ENCODE peak calls at places on chromosomes 11 and 22, in eight cellular contexts. One of them, this sample, is unnamed.

GRCh38 chr11:40338739-40339138 is 1120.7 kb downstream of the LRRC4C start:
- DNase-seq in pancreas: no peak
- DNase-seq in non-pigmented ciliary epithelial cell: peak
- DNase-seq in stimulated activated naive CD8-positive, alpha-beta T cell treated with anti-CD3 and anti-CD28 coated beads, Interleukin-15, Interleukin-2, amounts not matched to agents 100 U/mL and 50 U/mL, for 24 hours: no peak
- DNase-seq in neural progenitor cell: no peak
- DNase-seq in iPS-NIHi11: no peak
- DNase-seq in mesenchymal stem cell: peak
- DNase-seq in BJ: peak
- DNase-seq in this sample: no peak

GRCh38 chr11:2678396-2678795 is 21.4 kb downstream of the KCNQ1OT1 start:
- DNase-seq in iPS-NIHi11: no peak
- DNase-seq in stimulated activated naive CD8-positive, alpha-beta T cell treated with anti-CD3 and anti-CD28 coated beads, Interleukin-15, Interleukin-2, amounts not matched to agents 100 U/mL and 50 U/mL, for 24 hours: no peak
- DNase-seq in pancreas: no peak
- DNase-seq in BJ: no peak
- DNase-seq in non-pigmented ciliary epithelial cell: no peak
- DNase-seq in neural progenitor cell: no peak
- DNase-seq in mesenchymal stem cell: peak
- DNase-seq in this sample: no peak

GRCh38 chr11:12377106-12377823 is at the start of gene PARVA:
- DNase-seq in stimulated activated naive CD8-positive, alpha-beta T cell treated with anti-CD3 and anti-CD28 coated beads, Interleukin-15, Interleukin-2, amounts not matched to agents 100 U/mL and 50 U/mL, for 24 hours: no peak
- DNase-seq in BJ: no peak
- DNase-seq in iPS-NIHi11: peak
- DNase-seq in non-pigmented ciliary epithelial cell: no peak
- DNase-seq in mesenchymal stem cell: peak
- DNase-seq in pancreas: peak
- DNase-seq in neural progenitor cell: peak
- DNase-seq in this sample: peak

GRCh38 chr22:37999640-38000272 is 15.4 kb upstream of the SOX10 start:
- DNase-seq in pancreas: no peak
- DNase-seq in BJ: no peak
- DNase-seq in mesenchymal stem cell: peak
- DNase-seq in iPS-NIHi11: peak
- DNase-seq in neural progenitor cell: no peak
- DNase-seq in stimulated activated naive CD8-positive, alpha-beta T cell treated with anti-CD3 and anti-CD28 coated beads, Interleukin-15, Interleukin-2, amounts not matched to agents 100 U/mL and 50 U/mL, for 24 hours: no peak
- DNase-seq in non-pigmented ciliary epithelial cell: peak
- DNase-seq in this sample: peak

GRCh38 chr11:83088965-83089364 is 17.3 kb upstream of the RAB30 start:
- DNase-seq in BJ: no peak
- DNase-seq in pancreas: no peak
- DNase-seq in non-pigmented ciliary epithelial cell: no peak
- DNase-seq in mesenchymal stem cell: no peak
- DNase-seq in neural progenitor cell: no peak
- DNase-seq in stimulated activated naive CD8-positive, alpha-beta T cell treated with anti-CD3 and anti-CD28 coated beads, Interleukin-15, Interleukin-2, amounts not matched to agents 100 U/mL and 50 U/mL, for 24 hours: no peak
- DNase-seq in iPS-NIHi11: no peak
- DNase-seq in this sample: no peak

GRCh38 chr11:280762-281485 is 2.7 kb downstream of the NLRP6 start:
- DNase-seq in BJ: no peak
- DNase-seq in neural progenitor cell: no peak
- DNase-seq in pancreas: no peak
- DNase-seq in iPS-NIHi11: no peak
- DNase-seq in stimulated activated naive CD8-positive, alpha-beta T cell treated with anti-CD3 and anti-CD28 coated beads, Interleukin-15, Interleukin-2, amounts not matched to agents 100 U/mL and 50 U/mL, for 24 hours: peak
- DNase-seq in mesenchymal stem cell: no peak
- DNase-seq in non-pigmented ciliary epithelial cell: no peak
- DNase-seq in this sample: no peak

GRCh38 chr11:43462359-43462758 is 103.6 kb downstream of the TTC17 start:
- DNase-seq in stimulated activated naive CD8-positive, alpha-beta T cell treated with anti-CD3 and anti-CD28 coated beads, Interleukin-15, Interleukin-2, amounts not matched to agents 100 U/mL and 50 U/mL, for 24 hours: no peak
- DNase-seq in neural progenitor cell: no peak
- DNase-seq in iPS-NIHi11: no peak
- DNase-seq in pancreas: no peak
- DNase-seq in non-pigmented ciliary epithelial cell: no peak
- DNase-seq in mesenchymal stem cell: no peak
- DNase-seq in BJ: no peak
- DNase-seq in this sample: no peak

GRCh38 chr11:31955838-31956237 is 135.0 kb upstream of the RCN1 start:
- DNase-seq in mesenchymal stem cell: no peak
- DNase-seq in iPS-NIHi11: no peak
- DNase-seq in neural progenitor cell: no peak
- DNase-seq in pancreas: no peak
- DNase-seq in non-pigmented ciliary epithelial cell: no peak
- DNase-seq in BJ: no peak
- DNase-seq in stimulated activated naive CD8-positive, alpha-beta T cell treated with anti-CD3 and anti-CD28 coated beads, Interleukin-15, Interleukin-2, amounts not matched to agents 100 U/mL and 50 U/mL, for 24 hours: no peak
- DNase-seq in this sample: no peak

GRCh38 chr22:27828214-27828587 is 26.6 kb upstream of the MN1 start:
- DNase-seq in non-pigmented ciliary epithelial cell: no peak
- DNase-seq in mesenchymal stem cell: no peak
- DNase-seq in stimulated activated naive CD8-positive, alpha-beta T cell treated with anti-CD3 and anti-CD28 coated beads, Interleukin-15, Interleukin-2, amounts not matched to agents 100 U/mL and 50 U/mL, for 24 hours: no peak
- DNase-seq in pancreas: no peak
- DNase-seq in iPS-NIHi11: no peak
- DNase-seq in neural progenitor cell: no peak
- DNase-seq in BJ: no peak
- DNase-seq in this sample: no peak

GRCh38 chr11:134223066-134223465 is 701 bp downstream of the NCAPD3 start:
- DNase-seq in stimulated activated naive CD8-positive, alpha-beta T cell treated with anti-CD3 and anti-CD28 coated beads, Interleukin-15, Interleukin-2, amounts not matched to agents 100 U/mL and 50 U/mL, for 24 hours: peak
- DNase-seq in non-pigmented ciliary epithelial cell: no peak
- DNase-seq in BJ: no peak
- DNase-seq in neural progenitor cell: peak
- DNase-seq in iPS-NIHi11: no peak
- DNase-seq in pancreas: no peak
- DNase-seq in mesenchymal stem cell: no peak
- DNase-seq in this sample: no peak

GRCh38 chr11:76069061-76069460 is 137.2 kb downstream of the WNT11 start:
- DNase-seq in pancreas: no peak
- DNase-seq in neural progenitor cell: no peak
- DNase-seq in iPS-NIHi11: no peak
- DNase-seq in BJ: no peak
- DNase-seq in stimulated activated naive CD8-positive, alpha-beta T cell treated with anti-CD3 and anti-CD28 coated beads, Interleukin-15, Interleukin-2, amounts not matched to agents 100 U/mL and 50 U/mL, for 24 hours: no peak
- DNase-seq in mesenchymal stem cell: no peak
- DNase-seq in non-pigmented ciliary epithelial cell: no peak
- DNase-seq in this sample: no peak

GRCh38 chr22:46750861-46751260 is 11.6 kb upstream of the TBC1D22A start:
- DNase-seq in non-pigmented ciliary epithelial cell: no peak
- DNase-seq in pancreas: peak
- DNase-seq in BJ: no peak
- DNase-seq in mesenchymal stem cell: no peak
- DNase-seq in stimulated activated naive CD8-positive, alpha-beta T cell treated with anti-CD3 and anti-CD28 coated beads, Interleukin-15, Interleukin-2, amounts not matched to agents 100 U/mL and 50 U/mL, for 24 hours: no peak
- DNase-seq in neural progenitor cell: no peak
- DNase-seq in iPS-NIHi11: no peak
- DNase-seq in this sample: no peak

GRCh38 chr11:65386307-65387081 is at the start of gene FRMD8:
- DNase-seq in mesenchymal stem cell: peak
- DNase-seq in pancreas: peak
- DNase-seq in BJ: no peak
- DNase-seq in stimulated activated naive CD8-positive, alpha-beta T cell treated with anti-CD3 and anti-CD28 coated beads, Interleukin-15, Interleukin-2, amounts not matched to agents 100 U/mL and 50 U/mL, for 24 hours: peak
- DNase-seq in iPS-NIHi11: peak
- DNase-seq in non-pigmented ciliary epithelial cell: no peak
- DNase-seq in neural progenitor cell: peak
- DNase-seq in this sample: peak

GRCh38 chr22:35480627-35481565 is 59.7 kb upstream of the RASD2 start:
- DNase-seq in neural progenitor cell: no peak
- DNase-seq in mesenchymal stem cell: peak
- DNase-seq in iPS-NIHi11: no peak
- DNase-seq in pancreas: peak
- DNase-seq in non-pigmented ciliary epithelial cell: no peak
- DNase-seq in stimulated activated naive CD8-positive, alpha-beta T cell treated with anti-CD3 and anti-CD28 coated beads, Interleukin-15, Interleukin-2, amounts not matched to agents 100 U/mL and 50 U/mL, for 24 hours: no peak
- DNase-seq in BJ: no peak
- DNase-seq in this sample: no peak

GRCh38 chr11:27718346-27718852 is 18.1 kb upstream of the BDNF start:
- DNase-seq in mesenchymal stem cell: peak
- DNase-seq in non-pigmented ciliary epithelial cell: no peak
- DNase-seq in neural progenitor cell: peak
- DNase-seq in stimulated activated naive CD8-positive, alpha-beta T cell treated with anti-CD3 and anti-CD28 coated beads, Interleukin-15, Interleukin-2, amounts not matched to agents 100 U/mL and 50 U/mL, for 24 hours: no peak
- DNase-seq in iPS-NIHi11: peak
- DNase-seq in BJ: peak
- DNase-seq in pancreas: no peak
- DNase-seq in this sample: no peak

GRCh38 chr11:12363373-12363772 is 14.0 kb upstream of the PARVA start:
- DNase-seq in neural progenitor cell: no peak
- DNase-seq in non-pigmented ciliary epithelial cell: no peak
- DNase-seq in mesenchymal stem cell: no peak
- DNase-seq in pancreas: no peak
- DNase-seq in stimulated activated naive CD8-positive, alpha-beta T cell treated with anti-CD3 and anti-CD28 coated beads, Interleukin-15, Interleukin-2, amounts not matched to agents 100 U/mL and 50 U/mL, for 24 hours: no peak
- DNase-seq in iPS-NIHi11: no peak
- DNase-seq in BJ: no peak
- DNase-seq in this sample: no peak

GRCh38 chr11:30733748-30734147 is 147.6 kb upstream of the MPPED2 start:
- DNase-seq in mesenchymal stem cell: no peak
- DNase-seq in pancreas: no peak
- DNase-seq in BJ: no peak
- DNase-seq in iPS-NIHi11: no peak
- DNase-seq in neural progenitor cell: no peak
- DNase-seq in non-pigmented ciliary epithelial cell: no peak
- DNase-seq in stimulated activated naive CD8-positive, alpha-beta T cell treated with anti-CD3 and anti-CD28 coated beads, Interleukin-15, Interleukin-2, amounts not matched to agents 100 U/mL and 50 U/mL, for 24 hours: no peak
- DNase-seq in this sample: no peak

GRCh38 chr11:93054279-93054678 is 84.8 kb downstream of the MTNR1B start:
- DNase-seq in stimulated activated naive CD8-positive, alpha-beta T cell treated with anti-CD3 and anti-CD28 coated beads, Interleukin-15, Interleukin-2, amounts not matched to agents 100 U/mL and 50 U/mL, for 24 hours: no peak
- DNase-seq in BJ: no peak
- DNase-seq in pancreas: no peak
- DNase-seq in mesenchymal stem cell: no peak
- DNase-seq in non-pigmented ciliary epithelial cell: no peak
- DNase-seq in neural progenitor cell: no peak
- DNase-seq in iPS-NIHi11: no peak
- DNase-seq in this sample: no peak

GRCh38 chr22:41746563-41747400 is 47.5 kb downstream of the MEI1 start:
- DNase-seq in neural progenitor cell: peak
- DNase-seq in pancreas: peak
- DNase-seq in non-pigmented ciliary epithelial cell: peak
- DNase-seq in BJ: peak
- DNase-seq in iPS-NIHi11: peak
- DNase-seq in stimulated activated naive CD8-positive, alpha-beta T cell treated with anti-CD3 and anti-CD28 coated beads, Interleukin-15, Interleukin-2, amounts not matched to agents 100 U/mL and 50 U/mL, for 24 hours: peak
- DNase-seq in mesenchymal stem cell: peak
- DNase-seq in this sample: peak

GRCh38 chr11:9015677-9016076 is 11.9 kb upstream of the NRIP3 start:
- DNase-seq in neural progenitor cell: peak
- DNase-seq in mesenchymal stem cell: peak
- DNase-seq in BJ: no peak
- DNase-seq in stimulated activated naive CD8-positive, alpha-beta T cell treated with anti-CD3 and anti-CD28 coated beads, Interleukin-15, Interleukin-2, amounts not matched to agents 100 U/mL and 50 U/mL, for 24 hours: peak
- DNase-seq in iPS-NIHi11: peak
- DNase-seq in non-pigmented ciliary epithelial cell: peak
- DNase-seq in pancreas: no peak
- DNase-seq in this sample: peak

GRCh38 chr11:131111775-131112174 is 195.5 kb upstream of the SNX19 start:
- DNase-seq in iPS-NIHi11: no peak
- DNase-seq in mesenchymal stem cell: no peak
- DNase-seq in BJ: no peak
- DNase-seq in pancreas: no peak
- DNase-seq in non-pigmented ciliary epithelial cell: no peak
- DNase-seq in neural progenitor cell: no peak
- DNase-seq in stimulated activated naive CD8-positive, alpha-beta T cell treated with anti-CD3 and anti-CD28 coated beads, Interleukin-15, Interleukin-2, amounts not matched to agents 100 U/mL and 50 U/mL, for 24 hours: no peak
- DNase-seq in this sample: no peak

GRCh38 chr11:126978911-126979310 is 21.7 kb downstream of the KIRREL3 start:
- DNase-seq in pancreas: no peak
- DNase-seq in mesenchymal stem cell: no peak
- DNase-seq in BJ: no peak
- DNase-seq in stimulated activated naive CD8-positive, alpha-beta T cell treated with anti-CD3 and anti-CD28 coated beads, Interleukin-15, Interleukin-2, amounts not matched to agents 100 U/mL and 50 U/mL, for 24 hours: no peak
- DNase-seq in iPS-NIHi11: no peak
- DNase-seq in non-pigmented ciliary epithelial cell: no peak
- DNase-seq in neural progenitor cell: no peak
- DNase-seq in this sample: no peak

GRCh38 chr11:73218106-73218829 is at the start of gene P2RY2:
- DNase-seq in mesenchymal stem cell: peak
- DNase-seq in pancreas: peak
- DNase-seq in stimulated activated naive CD8-positive, alpha-beta T cell treated with anti-CD3 and anti-CD28 coated beads, Interleukin-15, Interleukin-2, amounts not matched to agents 100 U/mL and 50 U/mL, for 24 hours: peak
- DNase-seq in neural progenitor cell: peak
- DNase-seq in non-pigmented ciliary epithelial cell: no peak
- DNase-seq in iPS-NIHi11: peak
- DNase-seq in BJ: no peak
- DNase-seq in this sample: peak

GRCh38 chr11:78290293-78291176 is 101.8 kb downstream of the USP35 start:
- DNase-seq in neural progenitor cell: no peak
- DNase-seq in mesenchymal stem cell: peak
- DNase-seq in iPS-NIHi11: no peak
- DNase-seq in pancreas: no peak
- DNase-seq in non-pigmented ciliary epithelial cell: peak
- DNase-seq in BJ: peak
- DNase-seq in stimulated activated naive CD8-positive, alpha-beta T cell treated with anti-CD3 and anti-CD28 coated beads, Interleukin-15, Interleukin-2, amounts not matched to agents 100 U/mL and 50 U/mL, for 24 hours: no peak
- DNase-seq in this sample: no peak

GRCh38 chr11:4181780-4182721 is 87.5 kb downstream of the RRM1 start:
- DNase-seq in BJ: no peak
- DNase-seq in non-pigmented ciliary epithelial cell: peak
- DNase-seq in neural progenitor cell: peak
- DNase-seq in mesenchymal stem cell: peak
- DNase-seq in stimulated activated naive CD8-positive, alpha-beta T cell treated with anti-CD3 and anti-CD28 coated beads, Interleukin-15, Interleukin-2, amounts not matched to agents 100 U/mL and 50 U/mL, for 24 hours: peak
- DNase-seq in pancreas: peak
- DNase-seq in iPS-NIHi11: peak
- DNase-seq in this sample: peak

GRCh38 chr11:65558002-65558784 is at the start of gene LTBP3:
- DNase-seq in mesenchymal stem cell: peak
- DNase-seq in non-pigmented ciliary epithelial cell: no peak
- DNase-seq in neural progenitor cell: peak
- DNase-seq in iPS-NIHi11: peak
- DNase-seq in BJ: no peak
- DNase-seq in pancreas: peak
- DNase-seq in stimulated activated naive CD8-positive, alpha-beta T cell treated with anti-CD3 and anti-CD28 coated beads, Interleukin-15, Interleukin-2, amounts not matched to agents 100 U/mL and 50 U/mL, for 24 hours: peak
- DNase-seq in this sample: peak

GRCh38 chr11:58926251-58926650 is 13.0 kb upstream of the GLYATL1 start:
- DNase-seq in neural progenitor cell: no peak
- DNase-seq in pancreas: no peak
- DNase-seq in BJ: no peak
- DNase-seq in non-pigmented ciliary epithelial cell: no peak
- DNase-seq in iPS-NIHi11: no peak
- DNase-seq in stimulated activated naive CD8-positive, alpha-beta T cell treated with anti-CD3 and anti-CD28 coated beads, Interleukin-15, Interleukin-2, amounts not matched to agents 100 U/mL and 50 U/mL, for 24 hours: no peak
- DNase-seq in mesenchymal stem cell: peak
- DNase-seq in this sample: no peak

GRCh38 chr11:11450744-11451362 is 97.8 kb upstream of the CSNK2A3 start:
- DNase-seq in neural progenitor cell: no peak
- DNase-seq in BJ: no peak
- DNase-seq in pancreas: no peak
- DNase-seq in mesenchymal stem cell: peak
- DNase-seq in stimulated activated naive CD8-positive, alpha-beta T cell treated with anti-CD3 and anti-CD28 coated beads, Interleukin-15, Interleukin-2, amounts not matched to agents 100 U/mL and 50 U/mL, for 24 hours: no peak
- DNase-seq in non-pigmented ciliary epithelial cell: peak
- DNase-seq in iPS-NIHi11: no peak
- DNase-seq in this sample: peak